ENCODE peak calls at places on chromosome 16, in five cellular contexts. E, K, U, Z and F are unnamed samples.

GRCh38 chr16:72848759-72849664 is 198.9 kb downstream of the ZFHX3 start:
- DNase-seq in E (no peak), K (peak; percentile 94), U (no peak), Z (peak; percentile 96), F (no peak)

GRCh38 chr16:4176794-4177438 is 60.7 kb upstream of the ADCY9 start:
- DNase-seq in E (no peak), K (peak; percentile 23), U (no peak), Z (peak; percentile 38), F (no peak)

GRCh38 chr16:64907844-64908243 is 214.0 kb downstream of the CDH11 start:
- DNase-seq in E (no peak), K (no peak), U (no peak), Z (peak; percentile 19), F (no peak)

GRCh38 chr16:27355610-27356009 is 41.8 kb downstream of the IL4R start:
- DNase-seq in E (peak; percentile 81), K (peak; percentile 37), U (no peak), Z (peak; percentile 60), F (no peak)

GRCh38 chr16:89618114-89618999 is 4.9 kb downstream of the DPEP1 start:
- DNase-seq in E (no peak), K (no peak), U (no peak), Z (peak; percentile 40), F (no peak)

GRCh38 chr16:54266363-54266955 is 20.1 kb downstream of the IRX3 start:
- DNase-seq in E (no peak), K (no peak), U (no peak), Z (peak; percentile 51), F (no peak)

GRCh38 chr16:81635336-81635947 is 143.6 kb upstream of the PLCG2 start:
- DNase-seq in E (no peak), K (no peak), U (no peak), Z (no peak), F (no peak)

GRCh38 chr16:55470533-55471371 is 8.2 kb upstream of the MMP2 start:
- DNase-seq in E (no peak), K (peak; percentile 11), U (no peak), Z (peak; percentile 31), F (no peak)

GRCh38 chr16:24102120-24102740 is 153.9 kb upstream of the CACNG3 start:
- DNase-seq in E (peak; percentile 61), K (no peak), U (no peak), Z (no peak), F (no peak)

GRCh38 chr16:79679334-79679733 is 78.8 kb upstream of the MAF start:
- DNase-seq in E (no peak), K (no peak), U (no peak), Z (no peak), F (no peak)

GRCh38 chr16:35908942-35909341 is 2449.5 kb downstream of the TP53TG3F start:
- DNase-seq in E (peak; percentile 4), K (no peak), U (no peak), Z (no peak), F (no peak)
- TF ChIP-seq CTCF in E (no peak), K (no peak), U (no peak), Z (no peak), F (no peak)

GRCh38 chr16:67101301-67101675 is 8.5 kb upstream of the PHAF1 start:
- DNase-seq in E (no peak), K (no peak), U (no peak), Z (no peak), F (no peak)
- TF ChIP-seq CTCF in E (no peak), K (no peak), U (no peak), Z (no peak), F (no peak)

GRCh38 chr16:1561836-1562235 is 28.4 kb downstream of the TMEM204 start:
- DNase-seq in E (no peak), K (no peak), U (no peak), Z (no peak), F (no peak)

GRCh38 chr16:1565083-1565805 is 31.8 kb downstream of the TMEM204 start:
- DNase-seq in E (no peak), K (no peak), U (no peak), Z (no peak), F (no peak)

GRCh38 chr16:1561266-1561665 is 27.8 kb downstream of the TMEM204 start:
- DNase-seq in E (no peak), K (no peak), U (no peak), Z (no peak), F (no peak)

GRCh38 chr16:1563786-1564185 is 30.3 kb downstream of the TMEM204 start:
- DNase-seq in E (no peak), K (no peak), U (no peak), Z (no peak), F (no peak)

GRCh38 chr16:1564325-1564724 is 30.9 kb downstream of the TMEM204 start:
- DNase-seq in E (no peak), K (peak; percentile 34), U (no peak), Z (no peak), F (no peak)
- TF ChIP-seq CTCF in E (peak; percentile 36), K (no peak), U (no peak), Z (peak; percentile 25), F (peak; percentile 39)

DNA sequence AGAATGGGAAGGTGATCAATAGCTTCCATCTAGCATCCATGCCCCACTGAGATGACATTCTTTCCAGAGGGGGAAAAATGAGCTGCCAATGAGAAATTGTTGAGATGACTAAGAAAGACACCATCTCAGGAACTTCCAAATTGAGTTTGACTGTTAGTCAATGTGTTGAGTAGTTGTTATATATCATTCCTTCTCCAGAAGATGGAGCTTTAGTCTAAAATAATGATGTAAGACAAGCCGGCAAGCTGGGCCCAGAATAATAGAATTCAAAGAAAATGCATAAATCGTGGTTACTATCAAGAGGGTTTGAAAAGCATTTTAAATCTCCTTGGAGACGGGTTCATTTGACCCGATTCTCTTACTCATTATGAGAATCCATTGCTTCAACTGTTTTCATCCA is 71.0 kb upstream of the ATF7IP2 start:
- DNase-seq in E (no peak), K (no peak), U (no peak), Z (peak; percentile 28), F (no peak)
- TF ChIP-seq CTCF in E (no peak), K (no peak), U (no peak), Z (peak; percentile 1), F (no peak)

DNA sequence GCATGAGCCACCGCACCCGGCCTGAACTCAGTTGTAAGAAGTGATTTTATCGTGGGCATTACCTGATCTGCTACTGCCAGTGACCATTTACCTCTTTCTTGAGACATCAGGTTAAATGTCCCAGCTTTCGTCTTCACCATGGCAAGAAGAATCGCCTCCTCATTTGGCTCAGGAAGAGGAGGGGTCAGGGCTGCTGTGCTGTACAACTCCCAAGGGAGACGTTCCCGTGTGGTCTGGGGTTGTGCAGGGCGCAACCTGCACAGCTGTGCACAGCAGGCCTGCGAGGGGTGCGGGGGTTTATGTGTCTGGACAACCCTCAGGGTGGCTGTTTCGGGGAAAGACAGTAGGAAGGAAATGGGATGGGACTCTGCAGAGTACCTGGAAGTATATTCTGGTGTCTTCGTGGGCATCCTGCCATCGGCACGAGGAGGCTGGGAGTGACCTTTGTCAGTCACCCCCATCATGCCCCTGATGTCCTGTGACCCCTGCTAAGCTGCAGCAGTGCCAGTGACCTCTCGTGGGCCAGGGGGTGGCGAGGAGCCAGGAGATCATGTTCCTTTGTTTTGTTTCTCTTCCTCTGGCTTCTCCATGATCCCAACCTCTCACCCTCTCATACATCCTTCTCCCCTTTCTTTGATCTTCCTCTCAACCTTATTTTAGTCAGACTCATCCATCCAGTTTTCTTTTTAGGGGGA is 27.3 kb downstream of the CIBAR2 start:
- DNase-seq in E (no peak), K (no peak), U (no peak), Z (no peak), F (no peak)
- TF ChIP-seq CTCF in E (no peak), K (no peak), U (no peak), Z (no peak), F (no peak)